ENCODE peak calls at places on chromosomes 6 and 20, in seven cellular contexts. H is mesothelial cell of epicardium, O is transverse colon, U is activated B cell treated with CpG ODN at 0.5 μM for 24 hours, K is progenitor cell of endocrine pancreas, R is neural crest cell, Z is lower lobe of right lung. T is an unnamed sample.

GRCh38 chr20:34953960-34954359 is 1.6 kb downstream of the GSS start:
- DNase-seq in R (no peak), Z (no peak), K (no peak), H (no peak), O (no peak), U (no peak), T (no peak)

GRCh38 chr20:35773154-35773751 is 1.4 kb downstream of the PHF20 start:
- DNase-seq in Z (no peak), U (peak; percentile 30), O (peak; percentile 55), H (no peak), R (no peak), K (no peak), T (no peak)

GRCh38 chr6:11613858-11614257 is 76.3 kb downstream of the TMEM170B start:
- DNase-seq in H (no peak), K (no peak), O (no peak), Z (no peak), U (no peak), R (no peak), T (peak; percentile 32)

GRCh38 chr6:129488313-129488712 is 221.7 kb downstream of the ARHGAP18 start:
- DNase-seq in H (no peak), Z (no peak), O (no peak), K (no peak), R (no peak), U (no peak), T (no peak)

GRCh38 chr20:25372584-25373336 is 17.9 kb downstream of the ABHD12 start:
- DNase-seq in K (no peak), R (no peak), H (no peak), O (no peak), U (no peak), Z (no peak), T (no peak)

GRCh38 chr6:130500693-130501092 is 134.9 kb downstream of the TMEM200A start:
- DNase-seq in Z (no peak), H (no peak), U (no peak), K (no peak), R (no peak), O (no peak), T (no peak)

GRCh38 chr20:2237059-2237458 is 58.7 kb upstream of the TGM3 start:
- DNase-seq in U (no peak), O (peak; percentile 34), K (no peak), Z (no peak), R (no peak), H (no peak), T (peak; percentile 37)

GRCh38 chr6:25232478-25232877 is 46.7 kb upstream of the CARMIL1 start:
- DNase-seq in K (no peak), O (no peak), H (no peak), R (no peak), Z (no peak), U (no peak), T (no peak)

GRCh38 chr6:104604643-104605042 is 255.1 kb downstream of the HACE1 start:
- DNase-seq in R (no peak), U (no peak), K (no peak), O (no peak), H (no peak), Z (no peak), T (no peak)

GRCh38 chr6:157791461-157791860 is 31.6 kb upstream of the SNX9 start:
- DNase-seq in O (no peak), Z (no peak), R (no peak), H (no peak), U (no peak), K (no peak), T (no peak)

GRCh38 chr6:72940265-72940664 is 285.0 kb downstream of the KHDC1L start:
- DNase-seq in U (no peak), H (no peak), K (no peak), O (no peak), R (no peak), Z (no peak), T (no peak)
- TF ChIP-seq CTCF in U (no peak), H (no peak), K (no peak), O (no peak), R (no peak), Z (no peak), T (no peak)

DNA sequence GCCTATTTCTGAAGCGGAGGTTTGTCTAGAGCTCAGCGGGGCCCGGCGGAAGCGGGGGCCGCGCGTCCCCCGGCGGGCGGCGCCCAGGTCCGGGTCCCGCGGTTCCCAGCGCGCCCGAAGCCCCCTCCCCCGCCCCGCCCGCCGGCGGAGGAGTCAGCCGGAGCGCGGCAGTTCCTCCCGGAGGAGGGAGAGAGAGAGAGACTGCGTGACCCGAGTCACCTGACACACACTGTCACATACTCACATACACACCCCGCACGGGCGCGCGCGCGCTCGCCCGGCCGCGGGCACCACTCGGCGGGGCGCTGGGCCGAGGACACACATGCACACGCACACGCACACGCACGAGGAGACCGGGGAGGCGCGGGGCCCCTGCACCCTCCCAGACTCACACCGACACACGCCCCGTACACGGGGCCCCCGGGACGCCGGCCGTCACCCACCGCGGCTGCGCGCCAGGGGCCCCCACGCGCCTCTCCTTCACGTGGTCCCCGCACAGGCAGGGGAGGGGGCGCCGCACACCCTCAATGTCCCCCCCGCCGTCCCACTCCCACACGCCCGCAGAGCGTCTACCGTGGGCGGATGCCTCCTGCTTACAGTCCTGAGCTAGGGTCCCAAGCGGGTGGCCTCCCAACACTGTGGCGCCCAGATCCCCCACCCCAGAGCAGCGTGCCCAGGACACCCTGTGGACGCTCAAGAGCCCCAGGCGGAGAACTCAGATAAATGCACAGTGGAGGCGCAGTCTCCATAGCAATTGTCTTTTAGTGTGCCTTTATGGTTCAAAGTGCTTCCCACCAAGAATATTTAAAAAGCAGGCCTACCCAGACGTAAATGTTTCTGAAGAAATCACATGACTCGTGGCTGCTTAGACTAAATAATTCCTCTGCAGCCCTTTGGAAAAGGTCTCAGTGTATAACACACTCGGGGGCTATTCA is at the start of gene RRAGD:
- DNase-seq in Z (peak; percentile 88), R (peak; percentile 34), K (peak; percentile 37), O (peak; percentile 73), U (peak; percentile 56), H (peak; percentile 42), T (peak; percentile 54)
- TF ChIP-seq CTCF in Z (no peak), R (no peak), K (peak; percentile 21), O (peak; percentile 16), U (no peak), H (no peak), T (no peak)

DNA sequence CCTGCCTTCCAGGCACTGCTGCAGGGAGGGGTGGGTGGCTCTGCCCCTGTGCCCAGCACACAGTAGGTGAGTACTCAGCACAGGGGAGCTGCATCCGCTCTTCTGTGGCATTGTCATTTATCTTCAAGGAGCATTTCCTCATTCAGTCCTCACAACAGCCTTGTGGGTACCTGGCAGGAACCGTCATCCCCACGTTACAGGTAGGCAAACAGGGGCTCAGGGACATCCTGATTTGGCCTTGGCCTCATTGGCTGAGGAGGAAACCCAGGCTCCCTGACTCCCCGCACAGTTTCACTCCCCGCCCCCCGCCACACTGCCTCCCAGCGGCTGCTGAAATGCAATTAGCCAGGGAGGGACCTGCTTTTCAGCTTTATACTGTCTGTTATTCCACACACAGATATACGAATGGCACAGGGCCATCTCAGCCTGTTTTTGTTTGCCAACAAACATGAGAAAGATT is 24.3 kb upstream of the PNPLA1 start:
- DNase-seq in Z (no peak), H (no peak), R (no peak), U (no peak), K (no peak), O (peak; percentile 72), T (no peak)
- TF ChIP-seq CTCF in Z (no peak), H (no peak), R (no peak), U (no peak), K (no peak), O (no peak), T (no peak)

GRCh38 chr6:169832247-169832948 is 81.0 kb downstream of the ERMARD start:
- DNase-seq in K (no peak), U (no peak), H (no peak), Z (no peak), O (no peak), R (no peak), T (no peak)

GRCh38 chr6:169829786-169830185 is 78.4 kb downstream of the ERMARD start:
- DNase-seq in R (no peak), K (peak; percentile 9), U (no peak), O (no peak), H (no peak), Z (no peak), T (no peak)

GRCh38 chr6:169831450-169832246 is 80.2 kb downstream of the ERMARD start:
- DNase-seq in K (peak; percentile 88), Z (peak; percentile 77), O (peak; percentile 72), U (peak; percentile 57), H (peak; percentile 81), R (peak; percentile 91), T (peak; percentile 78)

GRCh38 chr6:169833258-169833794 is 81.9 kb downstream of the ERMARD start:
- DNase-seq in K (no peak), Z (no peak), H (no peak), U (no peak), R (no peak), O (no peak), T (no peak)

GRCh38 chr6:169830876-169831275 is 79.5 kb downstream of the ERMARD start:
- DNase-seq in R (no peak), U (no peak), K (no peak), H (no peak), O (no peak), Z (no peak), T (no peak)
- TF ChIP-seq CTCF in R (no peak), U (no peak), K (no peak), H (no peak), O (no peak), Z (no peak), T (no peak)

GRCh38 chr6:72522735-72523141 is 99.1 kb upstream of the KCNQ5 start:
- DNase-seq in U (no peak), O (no peak), H (no peak), K (no peak), Z (no peak), R (no peak), T (peak; percentile 41)
- TF ChIP-seq CTCF in U (no peak), O (no peak), H (no peak), K (peak; percentile 50), Z (no peak), R (peak; percentile 39), T (no peak)

DNA sequence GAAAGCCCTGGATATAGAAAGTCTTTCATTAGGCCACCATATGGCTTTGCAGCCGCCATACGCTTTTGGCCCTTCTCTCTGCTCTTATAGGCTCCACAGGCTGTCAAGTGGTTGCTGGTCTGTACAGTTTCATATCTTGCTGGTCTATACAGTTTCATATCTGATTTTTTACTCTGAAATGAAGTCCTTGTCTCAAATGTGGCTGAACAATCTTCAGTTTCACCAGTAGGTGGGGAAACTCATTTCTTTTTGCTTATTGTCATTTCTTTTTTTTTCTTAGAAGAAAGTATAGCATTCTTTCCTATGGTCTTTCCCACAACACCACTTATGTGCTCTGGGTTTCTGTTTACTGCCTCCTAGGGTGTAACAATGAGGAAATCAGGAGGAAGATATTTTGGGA is 771.4 kb upstream of the MMS22L start:
- DNase-seq in R (no peak), Z (no peak), U (no peak), K (no peak), O (no peak), H (no peak), T (no peak)
- TF ChIP-seq CTCF in R (peak; percentile 60), Z (no peak), U (no peak), K (peak; percentile 46), O (no peak), H (peak; percentile 64), T (no peak)

GRCh38 chr6:167907837-167908681 is 81.3 kb downstream of the AFDN start:
- DNase-seq in O (peak; percentile 38), H (no peak), U (no peak), Z (no peak), K (no peak), R (no peak), T (peak; percentile 38)
- TF ChIP-seq CTCF in O (peak; percentile 59), H (no peak), U (no peak), Z (peak; percentile 43), K (peak; percentile 55), R (peak; percentile 62), T (peak; percentile 13)

GRCh38 chr20:32155017-32155965 is 45.8 kb downstream of the TM9SF4 start:
- DNase-seq in U (no peak), Z (peak; percentile 91), H (no peak), K (no peak), O (peak; percentile 67), R (peak; percentile 35), T (peak; percentile 85)
- TF ChIP-seq CTCF in U (no peak), Z (peak; percentile 37), H (no peak), K (peak; percentile 62), O (no peak), R (peak; percentile 59), T (peak; percentile 42)